ENCODE peak calls at places on chromosome 11, in nine cellular contexts. A is tibial nerve, E is esophagus muscularis mucosa, U is transverse colon, L is suprapubic skin, K is sigmoid colon, V is stomach, O is SK-N-SH, Z is upper lobe of left lung. T is an unnamed sample.

GRCh38 chr11:8838248-8838647 is 72.7 kb upstream of the AKIP1 start:
- DNase-seq in L (peak; percentile 62), K (peak; percentile 46), Z (no peak), A (no peak), E (no peak), O (no peak), V (no peak), U (no peak), T (no peak)

GRCh38 chr11:89437317-89437716 is 53.9 kb downstream of the NOX4 start:
- DNase-seq in O (no peak), U (no peak), E (no peak), Z (no peak), L (no peak), A (no peak), V (no peak), K (no peak), T (no peak)

GRCh38 chr11:75330279-75330678 is 21.2 kb downstream of the ARRB1 start:
- DNase-seq in Z (no peak), U (peak; percentile 76), L (no peak), A (no peak), E (no peak), O (no peak), V (peak; percentile 65), K (no peak), T (no peak)

GRCh38 chr11:74749127-74749964 is 697 bp downstream of the RNF169 start:
- DNase-seq in A (no peak), L (no peak), O (peak; percentile 86), U (peak; percentile 54), V (peak; percentile 54), Z (peak; percentile 63), K (no peak), E (no peak), T (peak; percentile 72)

GRCh38 chr11:99069831-99070444 is 49.2 kb downstream of the CNTN5 start:
- DNase-seq in E (no peak), K (peak; percentile 48), L (no peak), V (no peak), O (no peak), A (no peak), U (peak; percentile 12), Z (no peak), T (peak; percentile 8)

GRCh38 chr11:70804174-70804855 is 406.0 kb downstream of the CTTN start:
- DNase-seq in L (no peak), Z (no peak), E (no peak), V (no peak), U (no peak), O (no peak), A (no peak), K (no peak), T (no peak)

GRCh38 chr11:126830216-126830615 is 170.4 kb downstream of the KIRREL3 start:
- DNase-seq in U (no peak), V (no peak), O (no peak), K (no peak), E (no peak), L (no peak), A (no peak), Z (no peak), T (no peak)

GRCh38 chr11:28153586-28153985 is 45.4 kb downstream of the METTL15 start:
- DNase-seq in Z (no peak), A (no peak), E (no peak), O (no peak), U (no peak), L (no peak), K (no peak), V (no peak), T (no peak)

GRCh38 chr11:45400594-45400993 is 114.5 kb upstream of the SYT13 start:
- DNase-seq in O (no peak), K (no peak), E (no peak), Z (no peak), V (no peak), L (no peak), A (no peak), U (no peak), T (no peak)

GRCh38 chr11:41795004-41795403 is 335.6 kb upstream of the LRRC4C start:
- DNase-seq in V (no peak), L (no peak), A (no peak), U (no peak), K (no peak), Z (no peak), O (no peak), E (no peak), T (no peak)

GRCh38 chr11:41788177-41788576 is 328.7 kb upstream of the LRRC4C start:
- DNase-seq in K (no peak), E (no peak), U (no peak), V (no peak), Z (no peak), A (no peak), L (no peak), O (no peak), T (no peak)

GRCh38 chr11:41786087-41786486 is 326.6 kb upstream of the LRRC4C start:
- DNase-seq in L (no peak), A (no peak), K (no peak), V (no peak), O (no peak), Z (no peak), U (no peak), E (no peak), T (no peak)

GRCh38 chr11:41784513-41785335 is 325.3 kb upstream of the LRRC4C start:
- DNase-seq in O (no peak), Z (no peak), E (no peak), V (no peak), L (no peak), A (no peak), U (peak; percentile 34), K (no peak), T (no peak)

GRCh38 chr11:41789376-41789775 is 329.9 kb upstream of the LRRC4C start:
- DNase-seq in E (no peak), Z (no peak), L (no peak), A (no peak), K (no peak), O (no peak), V (no peak), U (no peak), T (no peak)
- TF ChIP-seq EP300 in E (no peak), Z (no peak), L (no peak), A (no peak), K (no peak), O (no peak), V (no peak), U (no peak), T (no peak)

DNA sequence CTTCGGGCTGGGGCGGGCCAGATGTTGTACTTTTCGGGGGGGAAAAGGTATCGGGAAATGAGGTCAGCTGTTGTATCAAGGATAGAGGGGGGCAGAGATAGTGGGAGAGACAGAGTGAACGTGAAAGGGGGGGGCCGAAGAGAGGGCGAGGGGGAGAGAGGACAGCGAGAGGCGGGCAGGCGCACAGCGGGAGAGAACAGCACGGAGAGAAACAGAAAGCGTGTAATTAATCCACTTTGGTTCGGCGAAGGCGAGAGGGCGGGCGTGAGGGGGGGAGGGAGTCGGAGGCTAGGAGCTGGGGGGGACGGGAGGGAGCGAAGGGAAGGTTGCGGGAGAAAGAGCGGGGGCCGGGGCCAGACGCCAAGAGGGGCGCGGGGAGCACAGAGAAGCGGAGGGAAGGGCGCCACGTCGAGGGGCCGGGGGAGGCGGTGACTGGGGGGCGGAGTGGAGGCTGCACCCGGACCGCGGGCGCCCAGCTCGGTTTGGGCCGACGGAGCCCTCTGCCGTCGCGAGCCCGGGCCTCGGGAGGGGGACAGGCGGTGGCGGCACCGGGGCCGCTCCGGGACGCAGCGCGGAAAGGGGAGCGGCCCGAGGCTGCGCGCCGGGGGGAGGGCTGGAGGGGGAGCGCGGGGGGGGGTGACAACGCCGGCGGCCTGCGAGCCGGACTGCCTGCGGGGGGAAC is 612 bp downstream of the IGF2 start:
- DNase-seq in Z (no peak), A (no peak), L (no peak), K (no peak), O (no peak), E (no peak), U (no peak), V (no peak), T (peak; percentile 32)
- H3K4me3 ChIP-seq in Z (peak overlapping the region; percentile 40), A (peak overlapping the region; percentile 54), L (peak overlapping the region; percentile 46), K (peak overlapping the region; percentile 37), O (peak overlapping the region; percentile 41), E (peak overlapping the region; percentile 46), U (peak overlapping the region; percentile 47), V (peak overlapping the region; percentile 41), T (peak overlapping the region; percentile 30)

DNA sequence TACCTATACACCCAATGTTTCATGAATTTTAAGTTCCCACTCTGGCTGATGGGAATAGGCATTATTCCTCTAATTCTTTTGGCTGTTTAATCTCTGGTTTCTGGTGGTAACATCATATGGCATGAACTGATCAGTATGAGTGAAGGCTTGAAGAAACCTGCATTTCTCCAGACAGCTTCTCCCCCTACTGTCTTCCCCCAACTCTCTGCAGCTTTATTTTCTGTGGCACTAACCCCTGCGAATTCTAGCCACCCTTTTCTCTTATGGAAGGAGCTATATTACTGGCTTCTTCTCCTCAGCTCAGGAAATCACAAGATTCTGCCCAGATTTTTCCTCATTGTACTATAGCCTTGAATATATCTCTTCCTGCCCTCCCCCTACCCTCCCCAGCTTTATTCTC is 57.1 kb downstream of the CASP12 start:
- DNase-seq in E (no peak), Z (no peak), O (no peak), V (no peak), K (no peak), A (no peak), L (no peak), U (no peak), T (no peak)
- H3K27ac ChIP-seq in E (no peak overlapping the region), Z (no peak overlapping the region), O (no peak overlapping the region), V (no peak overlapping the region), K (no peak overlapping the region), A (no peak overlapping the region), L (no peak overlapping the region), U (no peak overlapping the region), T (no peak overlapping the region)

DNA sequence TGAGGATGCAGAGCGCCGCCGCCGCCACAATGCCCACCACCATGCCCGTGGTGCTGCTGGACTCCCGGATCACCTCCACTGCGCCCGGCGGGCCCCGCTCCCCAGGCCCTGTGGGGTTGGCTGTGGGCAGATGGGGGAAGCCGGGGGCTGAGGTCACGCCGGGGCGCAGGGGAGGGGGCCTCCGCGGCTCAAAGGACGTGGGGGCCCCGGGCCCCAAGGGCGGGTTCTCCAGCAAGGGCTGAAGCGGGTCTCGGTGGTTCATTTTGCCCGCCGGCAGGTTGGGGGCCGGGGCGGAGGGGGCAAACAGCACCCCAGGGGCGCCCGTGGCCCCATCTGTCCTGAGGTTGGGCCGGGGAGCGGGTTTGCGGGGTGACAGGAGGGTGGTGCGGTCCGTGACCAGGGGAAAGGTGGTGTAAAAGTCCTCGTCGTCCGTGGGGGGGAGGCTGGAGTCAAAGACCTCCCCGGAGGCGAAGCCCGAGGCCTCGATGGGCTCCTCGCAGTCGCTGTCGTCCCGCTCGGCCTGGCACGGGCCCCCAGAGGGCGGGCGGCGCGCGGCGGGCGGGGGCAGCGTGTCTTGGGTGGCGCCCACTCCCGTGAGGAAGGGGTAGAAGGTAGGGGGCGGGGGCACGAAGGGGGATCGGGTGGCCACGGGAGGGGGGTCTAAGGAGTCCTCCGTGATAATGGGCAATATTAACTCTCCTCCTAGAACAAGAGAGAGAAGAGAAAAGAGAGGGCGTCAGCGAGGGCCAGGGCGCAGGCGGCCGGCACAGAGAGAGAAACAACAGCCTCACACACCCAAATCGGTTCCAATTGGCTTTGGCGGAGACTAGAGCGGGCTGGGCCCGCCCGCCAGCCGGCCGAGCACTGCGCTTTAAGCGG is 16.6 kb downstream of the SLC22A12 start:
- DNase-seq in O (no peak), Z (no peak), L (no peak), K (no peak), A (no peak), V (no peak), U (no peak), E (no peak), T (peak; percentile 72)
- TF ChIP-seq EP300 in O (no peak), Z (no peak), L (no peak), K (no peak), A (no peak), V (no peak), U (no peak), E (no peak), T (no peak)

GRCh38 chr11:47260366-47260765 is 2.6 kb downstream of the NR1H3 start:
- DNase-seq in L (no peak), K (no peak), U (no peak), V (no peak), A (no peak), O (no peak), Z (no peak), E (no peak), T (no peak)
- H3K4me3 ChIP-seq in L (no peak overlapping the region), K (no peak overlapping the region), U (no peak overlapping the region), V (no peak overlapping the region), A (peak overlapping the region; percentile 53), O (no peak overlapping the region), Z (no peak overlapping the region), E (no peak overlapping the region), T (no peak overlapping the region)